ENCODE peak calls at places on chromosome 12, in nine cellular contexts. A is hepatocyte, T is fibroblast of lung, D is endothelial cell of umbilical vein, G is SK-N-MC, R is GM23248, E is neural progenitor cell, O is HepG2, S is PC-3. K is an unnamed sample.

GRCh38 chr12:18955594-18955993 is 173.9 kb upstream of the PLEKHA5 start:
- DNase-seq in A (no peak), T (peak; percentile 51), D (no peak), G (no peak), R (peak; percentile 69), E (no peak), O (no peak), S (peak; percentile 28), K (no peak)

GRCh38 chr12:124757329-124757728 is 106.3 kb downstream of the SCARB1 start:
- DNase-seq in A (no peak), T (no peak), D (no peak), G (no peak), R (no peak), E (no peak), O (no peak), S (no peak), K (no peak)

GRCh38 chr12:101051901-101052550 is 158.0 kb downstream of the SLC5A8 start:
- DNase-seq in A (peak; percentile 93), T (peak; percentile 97), D (peak; percentile 82), G (no peak), R (peak; percentile 92), E (no peak), O (peak; percentile 88), S (peak; percentile 81), K (peak; percentile 35)

GRCh38 chr12:99386907-99387306 is 260.6 kb upstream of the GARIN6 start:
- DNase-seq in A (peak; percentile 46), T (peak; percentile 41), D (no peak), G (no peak), R (peak; percentile 60), E (peak; percentile 65), O (peak; percentile 48), S (peak; percentile 76), K (peak; percentile 71)

GRCh38 chr12:79151956-79152355 is 287.4 kb downstream of the SYT1 start:
- DNase-seq in A (no peak), T (peak; percentile 85), D (no peak), G (no peak), R (no peak), E (no peak), O (no peak), S (no peak), K (no peak)

GRCh38 chr12:111599459-111600295 is 562 bp upstream of the ATXN2 start:
- DNase-seq in A (peak; percentile 94), T (peak; percentile 95), D (peak; percentile 89), G (peak; percentile 44), R (peak; percentile 95), E (peak; percentile 97), O (peak; percentile 81), S (peak; percentile 81), K (peak; percentile 97)

GRCh38 chr12:131430158-131430772 is 280.6 kb upstream of the SFSWAP start:
- DNase-seq in A (no peak), T (no peak), D (no peak), G (no peak), R (no peak), E (no peak), O (no peak), S (no peak), K (no peak)

GRCh38 chr12:76882367-76882766 is 3.5 kb upstream of the CSRP2 start:
- DNase-seq in A (no peak), T (no peak), D (no peak), G (no peak), R (no peak), E (no peak), O (no peak), S (no peak), K (no peak)

GRCh38 chr12:6963741-6964446 is 6.6 kb downstream of the PHB2 start:
- DNase-seq in A (peak; percentile 71), T (no peak), D (no peak), G (no peak), R (no peak), E (no peak), O (no peak), S (no peak), K (no peak)

GRCh38 chr12:51371295-51371953 is 19.8 kb downstream of the GALNT6 start:
- DNase-seq in A (peak; percentile 90), T (peak; percentile 98), D (peak; percentile 96), G (no peak), R (peak; percentile 98), E (peak; percentile 90), O (peak; percentile 84), S (peak; percentile 98), K (peak; percentile 56)

GRCh38 chr12:124675881-124676688 is 108.7 kb upstream of the NCOR2 start:
- DNase-seq in A (no peak), T (peak; percentile 72), D (no peak), G (no peak), R (peak; percentile 91), E (no peak), O (no peak), S (no peak), K (peak; percentile 69)

GRCh38 chr12:113477171-113477841 is 5.6 kb upstream of the LHX5 start:
- DNase-seq in A (no peak), T (no peak), D (no peak), G (no peak), R (no peak), E (peak; percentile 69), O (no peak), S (no peak), K (no peak)

GRCh38 chr12:113474635-113475436 is 3.2 kb upstream of the LHX5 start:
- DNase-seq in A (no peak), T (no peak), D (no peak), G (no peak), R (no peak), E (peak; percentile 50), O (no peak), S (no peak), K (no peak)

GRCh38 chr12:113475451-113476085 is 3.9 kb upstream of the LHX5 start:
- DNase-seq in A (no peak), T (no peak), D (no peak), G (no peak), R (no peak), E (peak; percentile 74), O (no peak), S (no peak), K (no peak)

GRCh38 chr12:113477842-113478215 is 6.2 kb upstream of the LHX5 start:
- DNase-seq in A (no peak), T (no peak), D (no peak), G (no peak), R (no peak), E (no peak), O (no peak), S (no peak), K (no peak)

DNA sequence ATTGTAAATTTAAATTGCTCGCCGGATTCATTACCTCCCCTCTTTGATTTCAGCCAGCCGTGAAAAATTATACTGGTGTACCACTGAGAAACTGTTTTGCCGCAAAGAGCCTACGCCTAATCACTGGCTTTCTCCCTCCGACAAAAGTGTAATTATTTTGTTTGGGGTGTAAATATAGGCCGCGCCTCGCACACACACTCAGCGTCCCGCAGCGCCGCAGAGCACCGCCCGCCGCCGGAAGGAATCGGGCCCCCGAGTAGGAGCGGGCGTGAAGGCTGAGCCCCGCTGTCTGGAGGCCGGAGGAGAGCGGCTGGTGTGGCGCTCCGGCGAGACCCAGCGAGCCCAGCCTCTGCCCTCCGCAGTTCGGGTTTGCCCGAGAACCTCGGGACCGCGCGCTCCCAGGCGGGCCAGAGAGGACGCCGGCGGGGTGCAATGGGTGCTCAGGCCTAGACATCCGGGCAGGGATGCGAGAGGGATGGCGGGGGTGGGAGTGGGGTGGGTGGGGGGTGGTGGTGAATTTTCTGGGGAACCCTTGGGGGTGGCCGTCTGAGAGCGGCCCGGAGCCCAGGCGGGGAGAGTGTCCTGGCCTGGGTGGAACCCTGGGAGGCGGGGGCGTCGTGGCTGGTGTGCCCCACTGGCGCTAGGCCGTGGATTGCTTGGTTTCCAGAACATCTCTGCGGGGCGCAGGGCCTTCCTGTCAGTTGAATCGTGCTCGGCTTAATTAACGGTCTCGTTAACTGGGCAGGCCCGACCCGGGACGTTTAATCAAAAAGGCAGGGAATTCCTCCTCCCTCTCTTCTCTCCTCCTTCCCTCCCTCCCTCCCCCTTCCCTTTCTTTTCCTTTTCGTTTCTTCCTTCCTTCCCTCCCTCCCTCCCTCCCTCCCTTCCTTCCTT is 4.7 kb upstream of the LHX5 start:
- DNase-seq in A (no peak), T (no peak), D (no peak), G (no peak), R (no peak), E (peak; percentile 86), O (no peak), S (no peak), K (no peak)
- TF ChIP-seq EZH2 in A (peak; percentile 100), T (peak; percentile 84), D (peak; percentile 93), G (no peak), R (peak; percentile 97), E (no peak), O (no peak), S (peak; percentile 96), K (peak; percentile 98)

DNA sequence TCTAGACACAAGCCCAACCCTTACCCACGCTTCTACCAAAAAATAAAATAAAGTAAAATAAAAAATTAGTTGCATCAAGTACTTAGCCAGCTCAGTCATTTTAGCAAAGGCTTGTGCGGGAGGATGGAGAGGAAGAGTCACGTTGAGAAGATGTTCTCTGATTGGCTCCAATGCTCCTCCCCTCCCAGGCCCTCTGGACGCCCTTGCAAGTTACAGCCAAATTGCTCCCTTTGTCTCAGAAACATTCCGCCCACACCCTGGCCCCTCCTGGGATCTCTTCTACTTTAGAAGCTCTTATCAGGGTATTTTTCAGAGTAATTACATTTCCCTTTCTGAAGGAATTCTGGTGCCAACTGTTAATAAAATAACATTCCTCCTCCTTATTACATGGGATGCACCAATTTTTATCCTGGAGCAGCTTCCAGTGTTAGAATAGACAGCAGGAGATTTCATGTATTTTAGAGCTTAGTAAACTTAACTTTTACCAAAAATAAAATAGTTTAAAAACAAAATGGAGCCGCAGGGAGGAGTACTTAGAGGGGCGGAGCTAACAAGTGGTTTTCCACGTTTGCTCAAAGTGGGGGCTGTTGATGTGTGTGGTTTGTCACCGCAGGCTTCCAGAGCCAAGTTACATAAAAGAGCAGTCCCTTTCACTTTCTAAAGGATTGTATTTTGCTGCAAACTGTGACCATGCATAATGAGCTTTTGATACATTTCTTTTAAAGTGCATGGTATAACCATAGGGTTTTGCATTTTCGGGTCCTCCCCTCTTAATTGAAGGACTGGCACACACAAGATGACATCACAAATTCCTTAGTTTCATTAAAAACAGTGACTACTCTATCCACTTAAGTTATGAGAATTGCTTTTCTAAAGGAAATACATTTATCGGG is 71.7 kb upstream of the RAP1B start:
- DNase-seq in A (no peak), T (peak; percentile 85), D (peak; percentile 66), G (peak; percentile 74), R (peak; percentile 85), E (peak; percentile 50), O (no peak), S (no peak), K (peak; percentile 94)
- H3K9me3 ChIP-seq in A (no peaks in the 10 kb centered on the region), T (no peaks in the 10 kb centered on the region), D (no peaks in the 10 kb centered on the region), G (no peaks in the 10 kb centered on the region), R (no peaks in the 10 kb centered on the region), E (no peaks in the 10 kb centered on the region), O (no peaks in the 10 kb centered on the region), S (no peaks in the 10 kb centered on the region), K (no peaks in the 10 kb centered on the region)

GRCh38 chr12:54051916-54052744 is 1.5 kb upstream of the HOXC4 start:
- DNase-seq in A (peak; percentile 66), T (no peak), D (no peak), G (no peak), R (no peak), E (no peak), O (no peak), S (peak; percentile 59), K (peak; percentile 86)
- TF ChIP-seq EZH2 in A (peak; percentile 49), T (no peak), D (peak; percentile 40), G (no peak), R (no peak), E (peak; percentile 99), O (no peak), S (no peak), K (no peak)

DNA sequence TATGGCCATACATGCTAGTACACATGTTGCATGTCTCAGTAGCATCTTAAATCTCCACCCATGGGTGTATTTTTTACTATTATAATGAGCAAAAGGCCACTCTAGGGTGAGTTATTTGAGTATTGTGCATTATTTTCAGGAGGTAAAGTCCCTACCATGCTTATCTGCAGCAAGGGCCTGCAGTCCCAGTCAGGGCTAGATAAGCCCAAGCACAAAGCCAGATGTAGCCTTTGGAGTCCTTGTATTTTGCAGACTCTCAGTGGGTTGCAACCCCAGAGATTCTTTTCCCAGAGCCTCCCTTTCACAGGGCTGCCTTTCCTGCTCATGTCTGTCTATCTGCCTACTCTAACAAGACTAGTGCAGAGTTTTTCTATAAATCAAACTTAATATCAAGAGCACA is 295.3 kb downstream of the IPO8 start:
- DNase-seq in A (no peak), T (no peak), D (no peak), G (no peak), R (no peak), E (no peak), O (no peak), S (no peak), K (no peak)
- H3K9me3 ChIP-seq in A (no peaks in the 10 kb centered on the region), T (no peaks in the 10 kb centered on the region), D (no peaks in the 10 kb centered on the region), G (no peaks in the 10 kb centered on the region), R (no peaks in the 10 kb centered on the region), E (peaks cover 15% of the 10 kb centered on the region), O (peaks cover 49% of the 10 kb centered on the region), S (peaks cover 6% of the 10 kb centered on the region), K (no peaks in the 10 kb centered on the region)